ENCODE peak calls at places on chromosomes 1 and 21, in five cellular contexts. F, X, D, H and L are unnamed samples.

GRCh38 chr1:116679828-116680628 is 12.5 kb upstream of the IGSF3 start:
- DNase-seq in F (no peak), X (no peak), D (no peak), H (no peak), L (no peak)

GRCh38 chr1:241432241-241432640 is 75.2 kb upstream of the RGS7 start:
- DNase-seq in F (no peak), X (no peak), D (no peak), H (no peak), L (no peak)

GRCh38 chr1:181135462-181135781 is 46.9 kb downstream of the IER5 start:
- DNase-seq in F (no peak), X (no peak), D (no peak), H (no peak), L (peak; percentile 53)

GRCh38 chr1:155379180-155379876 is 58.6 kb downstream of the RUSC1 start:
- DNase-seq in F (peak; percentile 74), X (no peak), D (no peak), H (no peak), L (no peak)

GRCh38 chr1:193614817-193615216 is 428.4 kb upstream of the B3GALT2 start:
- DNase-seq in F (peak; percentile 79), X (peak; percentile 29), D (no peak), H (no peak), L (no peak)

GRCh38 chr1:158310623-158311022 is 20.7 kb downstream of the CD1B start:
- DNase-seq in F (no peak), X (no peak), D (no peak), H (no peak), L (no peak)

GRCh38 chr1:21524220-21524619 is 15.0 kb downstream of the ALPL start:
- DNase-seq in F (no peak), X (no peak), D (no peak), H (no peak), L (no peak)

GRCh38 chr1:241640867-241641542 is 836 bp upstream of the CHML start:
- DNase-seq in F (no peak), X (no peak), D (peak; percentile 66), H (no peak), L (no peak)

GRCh38 chr1:239810071-239810481 is 281.6 kb upstream of the FMN2 start:
- DNase-seq in F (no peak), X (no peak), D (no peak), H (peak; percentile 80), L (no peak)

GRCh38 chr1:203590559-203590958 is 36.1 kb upstream of the ATP2B4 start:
- DNase-seq in F (peak; percentile 31), X (no peak), D (no peak), H (no peak), L (no peak)

GRCh38 chr21:37863842-37864241 is 52.4 kb downstream of the KCNJ6 start:
- DNase-seq in F (peak; percentile 94), X (no peak), D (no peak), H (no peak), L (no peak)

GRCh38 chr1:178939328-178939727 is 68.5 kb upstream of the ANGPTL1 start:
- DNase-seq in F (no peak), X (no peak), D (no peak), H (no peak), L (no peak)

GRCh38 chr1:79391896-79392295 is 385.4 kb upstream of the ADGRL4 start:
- DNase-seq in F (peak; percentile 18), X (no peak), D (peak; percentile 0), H (no peak), L (no peak)

GRCh38 chr1:165434264-165434663 is 10.7 kb downstream of the RXRG start:
- DNase-seq in F (no peak), X (no peak), D (no peak), H (peak; percentile 40), L (no peak)

GRCh38 chr1:182080955-182081582 is 19.6 kb upstream of the ZNF648 start:
- DNase-seq in F (peak; percentile 27), X (peak; percentile 32), D (peak; percentile 13), H (peak; percentile 67), L (peak; percentile 37)

GRCh38 chr1:197331565-197331964 is 63.5 kb downstream of the CRB1 start:
- DNase-seq in F (no peak), X (no peak), D (no peak), H (no peak), L (no peak)

GRCh38 chr1:233473549-233474204 is 140.2 kb upstream of the KCNK1 start:
- DNase-seq in F (no peak), X (no peak), D (no peak), H (no peak), L (no peak)

GRCh38 chr1:201020647-201021332 is 2.7 kb downstream of the KIF21B start:
- DNase-seq in F (no peak), X (no peak), D (no peak), H (peak; percentile 93), L (peak; percentile 60)

GRCh38 chr1:181324797-181325616 is 158.3 kb upstream of the CACNA1E start:
- DNase-seq in F (no peak), X (peak; percentile 69), D (no peak), H (no peak), L (no peak)

GRCh38 chr1:22048351-22049192 is 3.9 kb upstream of the CDC42 start:
- DNase-seq in F (peak; percentile 18), X (peak; percentile 79), D (peak; percentile 85), H (no peak), L (no peak)

GRCh38 chr1:157509546-157510232 is 42.6 kb downstream of the FCRL5 start:
- DNase-seq in F (no peak), X (no peak), D (no peak), H (no peak), L (no peak)

GRCh38 chr1:15178571-15179484 is 25.3 kb downstream of the TMEM51 start:
- DNase-seq in F (peak; percentile 97), X (peak; percentile 97), D (no peak), H (no peak), L (no peak)

GRCh38 chr1:234613992-234614584 is 4.1 kb upstream of the IRF2BP2 start:
- DNase-seq in F (no peak), X (no peak), D (no peak), H (no peak), L (no peak)

GRCh38 chr1:33294071-33295010 is 26.6 kb downstream of the A3GALT2 start:
- DNase-seq in F (no peak), X (no peak), D (no peak), H (no peak), L (no peak)

GRCh38 chr1:202135221-202135721 is 9.3 kb downstream of the ARL8A start:
- DNase-seq in F (peak; percentile 54), X (peak; percentile 39), D (peak; percentile 52), H (peak; percentile 83), L (peak; percentile 59)

GRCh38 chr1:66764994-66765578 is 12.8 kb downstream of the DYNLT5 start:
- DNase-seq in F (peak; percentile 66), X (peak; percentile 25), D (peak; percentile 24), H (peak; percentile 37), L (peak; percentile 58)

GRCh38 chr1:94276900-94277581 is 39.7 kb upstream of the ARHGAP29 start:
- DNase-seq in F (no peak), X (no peak), D (no peak), H (no peak), L (no peak)

GRCh38 chr1:200029035-200029623 is 1.6 kb downstream of the NR5A2 start:
- DNase-seq in F (peak; percentile 36), X (peak; percentile 28), D (no peak), H (peak; percentile 81), L (no peak)

GRCh38 chr1:247357781-247358211 is 26.1 kb upstream of the ZNF496 start:
- DNase-seq in F (peak; percentile 94), X (peak; percentile 32), D (no peak), H (no peak), L (no peak)

GRCh38 chr1:89873757-89874156 is 52.9 kb downstream of the LRRC8D start:
- DNase-seq in F (peak; percentile 68), X (peak; percentile 41), D (no peak), H (no peak), L (no peak)

GRCh38 chr1:53046930-53047329 is 15.1 kb upstream of the PODN start:
- DNase-seq in F (peak; percentile 64), X (no peak), D (peak; percentile 12), H (no peak), L (no peak)

GRCh38 chr1:203089001-203089650 is 3.3 kb upstream of the MYOG start:
- DNase-seq in F (no peak), X (peak; percentile 84), D (peak; percentile 12), H (no peak), L (no peak)

GRCh38 chr1:6412896-6413295 is 6.8 kb downstream of the HES2 start:
- DNase-seq in F (no peak), X (peak; percentile 77), D (peak; percentile 77), H (peak; percentile 1), L (no peak)

DNA sequence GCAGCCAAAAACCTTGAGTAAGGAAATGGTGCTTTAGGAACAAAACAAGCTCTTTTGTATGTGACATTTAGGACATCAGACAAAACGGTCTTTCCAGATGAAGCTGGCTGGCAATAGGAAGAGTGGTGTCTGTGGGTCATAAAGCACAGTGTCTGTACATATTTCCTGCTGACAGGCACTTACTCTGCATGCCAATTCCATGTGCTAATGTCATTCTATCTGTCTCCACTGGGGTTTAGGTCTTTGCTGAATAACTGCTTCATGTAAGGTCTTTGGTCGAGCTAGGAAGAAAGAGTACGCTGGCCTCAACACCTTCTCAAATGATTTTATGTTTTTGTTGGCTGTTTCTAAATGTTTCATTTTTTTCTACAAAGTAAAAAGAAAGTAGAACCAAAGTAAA is 163.5 kb downstream of the BRINP2 start:
- DNase-seq in F (no peak), X (no peak), D (no peak), H (no peak), L (no peak)
- TF ChIP-seq CTCF in F (no peak), X (peak; percentile 38), D (no peak), H (no peak), L (no peak)

GRCh38 chr1:177770096-177770495 is 199.8 kb downstream of the SEC16B start:
- DNase-seq in F (no peak), X (no peak), D (no peak), H (no peak), L (no peak)
- H2AFZ ChIP-seq in F (no peak overlapping the region), X (no peak overlapping the region), D (no peak overlapping the region), H (no peak overlapping the region), L (no peak overlapping the region)

GRCh38 chr21:34892196-34892595 is 156.9 kb downstream of the RUNX1 start:
- DNase-seq in F (peak; percentile 45), X (peak; percentile 39), D (no peak), H (no peak), L (no peak)
- H3K27me3 ChIP-seq in F (no peaks in the 10 kb centered on the region), X (no peaks in the 10 kb centered on the region), D (no peaks in the 10 kb centered on the region), H (peaks cover 89% of the 10 kb centered on the region), L (no peaks in the 10 kb centered on the region)

DNA sequence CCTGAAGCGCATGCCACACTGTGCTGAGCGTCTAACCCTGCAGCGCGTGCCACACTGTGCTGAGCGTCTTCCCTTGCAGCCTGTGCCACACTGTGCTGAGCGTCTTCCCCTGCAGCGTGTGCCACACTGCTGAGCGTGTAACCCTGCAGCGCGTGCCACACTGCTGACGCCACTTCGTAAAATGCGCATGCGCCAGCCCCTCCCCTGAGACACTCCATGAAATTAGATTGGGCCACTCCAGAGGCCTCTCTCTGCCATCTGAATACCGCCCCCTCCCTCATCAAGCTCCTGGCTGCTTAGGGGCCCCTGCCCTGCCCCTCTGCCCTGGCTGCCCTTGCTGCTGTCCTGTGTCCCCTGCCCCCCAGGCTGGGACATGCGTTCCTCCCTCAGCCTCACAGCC is 84.8 kb downstream of the POFUT2 start:
- DNase-seq in F (no peak), X (no peak), D (no peak), H (no peak), L (no peak)
- TF ChIP-seq CTCF in F (no peak), X (no peak), D (no peak), H (no peak), L (no peak)